ENCODE peak calls at places on chromosomes 6 and 20, in five cellular contexts. R, B, X, L and G are unnamed samples.

GRCh38 chr20:33372993-33373441 is 28.3 kb downstream of the CDK5RAP1 start:
- DNase-seq in R (no peak), B (no peak), X (no peak), L (no peak), G (no peak)

GRCh38 chr6:22062807-22063408 is 233.9 kb downstream of the PRL start:
- DNase-seq in R (no peak), B (no peak), X (no peak), L (no peak), G (peak; percentile 19)

GRCh38 chr6:33075568-33076405 is at the start of gene HLA-DPB1:
- DNase-seq in R (peak; percentile 28), B (peak; percentile 20), X (no peak), L (peak; percentile 43), G (no peak)

GRCh38 chr6:33114428-33114827 is 38.6 kb downstream of the HLA-DPB1 start:
- DNase-seq in R (no peak), B (no peak), X (no peak), L (no peak), G (no peak)

GRCh38 chr6:124885171-124885570 is 77.1 kb upstream of the RNF217 start:
- DNase-seq in R (no peak), B (no peak), X (no peak), L (no peak), G (no peak)

GRCh38 chr6:121612916-121613315 is 177.5 kb downstream of the GJA1 start:
- DNase-seq in R (no peak), B (no peak), X (no peak), L (no peak), G (no peak)

GRCh38 chr6:113442040-113442439 is 415.1 kb upstream of the MARCKS start:
- DNase-seq in R (no peak), B (no peak), X (no peak), L (no peak), G (no peak)

GRCh38 chr20:51500936-51501335 is 41.6 kb downstream of the NFATC2 start:
- DNase-seq in R (no peak), B (no peak), X (no peak), L (no peak), G (no peak)

GRCh38 chr6:20034408-20034769 is 177.9 kb downstream of the MBOAT1 start:
- DNase-seq in R (no peak), B (no peak), X (no peak), L (no peak), G (no peak)

GRCh38 chr6:44739163-44739562 is 351.7 kb downstream of the CDC5L start:
- DNase-seq in R (no peak), B (no peak), X (no peak), L (no peak), G (no peak)

GRCh38 chr20:57805784-57806183 is 96.0 kb upstream of the PMEPA1 start:
- DNase-seq in R (no peak), B (no peak), X (no peak), L (no peak), G (no peak)

GRCh38 chr6:41039060-41039998 is at the start of gene UNC5CL:
- DNase-seq in R (peak; percentile 46), B (no peak), X (peak; percentile 11), L (peak; percentile 24), G (peak; percentile 45)

GRCh38 chr6:3454206-3455016 is 2.4 kb downstream of the SLC22A23 start:
- DNase-seq in R (no peak), B (no peak), X (no peak), L (no peak), G (no peak)

GRCh38 chr6:135209803-135210202 is 28.7 kb downstream of the MYB start:
- DNase-seq in R (no peak), B (no peak), X (no peak), L (no peak), G (no peak)

GRCh38 chr20:4369798-4370124 is 351.9 kb upstream of the PRND start:
- DNase-seq in R (no peak), B (no peak), X (no peak), L (no peak), G (no peak)

GRCh38 chr20:47396762-47397476 is 40.4 kb upstream of the ZMYND8 start:
- DNase-seq in R (no peak), B (no peak), X (no peak), L (no peak), G (no peak)

GRCh38 chr20:33178726-33179125 is 10.8 kb downstream of the BPIFA2 start:
- DNase-seq in R (peak; percentile 75), B (no peak), X (no peak), L (no peak), G (no peak)

GRCh38 chr20:9150632-9151031 is 81.7 kb downstream of the PLCB4 start:
- DNase-seq in R (no peak), B (no peak), X (no peak), L (no peak), G (no peak)

GRCh38 chr6:112027942-112028674 is 25.8 kb upstream of the CCN6 start:
- DNase-seq in R (no peak), B (no peak), X (no peak), L (no peak), G (no peak)

GRCh38 chr20:9179193-9179802 is 110.4 kb downstream of the PLCB4 start:
- DNase-seq in R (no peak), B (peak; percentile 19), X (no peak), L (no peak), G (no peak)

GRCh38 chr6:156775717-156776116 is 1.5 kb upstream of the ARID1B start:
- DNase-seq in R (no peak), B (no peak), X (no peak), L (no peak), G (no peak)

GRCh38 chr6:161048636-161049035 is 57.1 kb downstream of the MAP3K4 start:
- DNase-seq in R (no peak), B (peak; percentile 44), X (no peak), L (no peak), G (no peak)

GRCh38 chr20:33732166-33732970 is 572 bp downstream of the ZNF341 start:
- DNase-seq in R (peak; percentile 58), B (no peak), X (peak; percentile 49), L (no peak), G (peak; percentile 69)

GRCh38 chr20:47496118-47496517 is 5.6 kb upstream of the NCOA3 start:
- DNase-seq in R (no peak), B (no peak), X (no peak), L (no peak), G (no peak)

GRCh38 chr6:82030761-82031160 is 216.8 kb downstream of the IBTK start:
- DNase-seq in R (no peak), B (no peak), X (no peak), L (no peak), G (no peak)